ENCODE peak calls at places on chromosomes 16 and 17, in four cellular contexts. Q is mammary epithelial cell, K is progenitor cell of endocrine pancreas, V is cardiac muscle cell. T is an unnamed sample.

GRCh38 chr16:77897831-77898540 is 109.6 kb downstream of the VAT1L start:
- DNase-seq in V (no peak), Q (no peak), K (no peak), T (no peak)

GRCh38 chr16:81624718-81625543 is 154.2 kb upstream of the PLCG2 start:
- DNase-seq in V (no peak), K (no peak), Q (peak), T (peak)

GRCh38 chr17:50255766-50256480 is 18.3 kb upstream of the TMEM92 start:
- DNase-seq in K (no peak), V (no peak), Q (no peak), T (no peak)

GRCh38 chr16:89902980-89903379 is 15.7 kb upstream of the MC1R start:
- DNase-seq in V (no peak), Q (no peak), K (no peak), T (no peak)

GRCh38 chr16:88061346-88062110 is 110.3 kb downstream of the BANP start:
- DNase-seq in V (no peak), Q (no peak), K (no peak), T (no peak)

GRCh38 chr17:1958134-1958881 is 66.8 kb downstream of the RTN4RL1 start:
- DNase-seq in V (peak), Q (no peak), K (no peak), T (no peak)

GRCh38 chr16:2529061-2529931 is 1.9 kb downstream of the CEMP1 start:
- DNase-seq in K (no peak), Q (no peak), V (no peak), T (no peak)

GRCh38 chr16:50381679-50382440 is 13.1 kb upstream of the BRD7 start:
- DNase-seq in K (no peak), Q (no peak), V (no peak), T (no peak)

GRCh38 chr17:80660527-80661198 is 116.0 kb downstream of the RPTOR start:
- DNase-seq in V (no peak), K (no peak), Q (no peak), T (no peak)

GRCh38 chr17:27239046-27239445 is 54.9 kb upstream of the WSB1 start:
- DNase-seq in Q (no peak), V (no peak), K (no peak), T (no peak)

GRCh38 chr17:59825533-59826316 is 67.0 kb downstream of the TUBD1 start:
- DNase-seq in Q (peak), K (no peak), V (peak), T (peak)

GRCh38 chr16:75072239-75072947 is 44.2 kb downstream of the LDHD start:
- DNase-seq in V (no peak), Q (no peak), K (no peak), T (no peak)

GRCh38 chr17:15122857-15123256 is 142.3 kb downstream of the PMP22 start:
- DNase-seq in Q (no peak), K (no peak), V (no peak), T (no peak)

GRCh38 chr17:58648236-58648635 is 43.6 kb downstream of the TEX14 start:
- DNase-seq in V (no peak), K (no peak), Q (no peak), T (no peak)

GRCh38 chr16:3095869-3096268 is 3.2 kb downstream of the ZSCAN10 start:
- DNase-seq in K (no peak), V (no peak), Q (no peak), T (peak)

GRCh38 chr17:80362428-80363119 is 52.4 kb upstream of the ENDOV start:
- DNase-seq in K (no peak), Q (no peak), V (peak), T (no peak)

GRCh38 chr16:68227183-68227793 is 8.6 kb downstream of the ESRP2 start:
- DNase-seq in K (no peak), Q (no peak), V (no peak), T (no peak)

GRCh38 chr16:85715169-85716015 is 26.6 kb upstream of the GINS2 start:
- DNase-seq in Q (peak), V (peak), K (no peak), T (no peak)

GRCh38 chr17:79388556-79389295 is 222.1 kb downstream of the RBFOX3 start:
- DNase-seq in V (peak), Q (peak), K (peak), T (peak)

GRCh38 chr16:48632137-48632774 is 22.3 kb upstream of the N4BP1 start:
- DNase-seq in K (no peak), Q (no peak), V (no peak), T (no peak)

GRCh38 chr16:59432934-59433333 is 698.8 kb upstream of the GOT2 start:
- DNase-seq in K (no peak), Q (no peak), V (no peak), T (no peak)

GRCh38 chr16:1537763-1538289 is 4.4 kb downstream of the TMEM204 start:
- DNase-seq in K (no peak), V (no peak), Q (no peak), T (no peak)

GRCh38 chr16:57575468-57576277 is 33.2 kb downstream of the ADGRG5 start:
- DNase-seq in K (no peak), V (no peak), Q (no peak), T (no peak)

GRCh38 chr17:32555611-32556310 is 69.0 kb downstream of the CDK5R1 start:
- DNase-seq in V (no peak), K (no peak), Q (no peak), T (no peak)

GRCh38 chr17:53336281-53336680 is 486.4 kb upstream of the KIF2B start:
- DNase-seq in K (no peak), V (no peak), Q (peak), T (no peak)

GRCh38 chr17:80220709-80221215 is 535 bp downstream of the SLC26A11 start:
- DNase-seq in Q (no peak), K (no peak), V (peak), T (no peak)

GRCh38 chr17:36500745-36501225 is 14.3 kb downstream of the ZNHIT3 start:
- DNase-seq in V (no peak), K (no peak), Q (no peak), T (no peak)

GRCh38 chr17:47205419-47205963 is 3.7 kb upstream of the MYL4 start:
- DNase-seq in Q (peak), V (peak), K (no peak), T (no peak)

GRCh38 chr16:25925466-25925865 is 233.7 kb downstream of the HS3ST4 start:
- DNase-seq in V (no peak), Q (no peak), K (no peak), T (no peak)
- TF ChIP-seq CTCF in V (no peak), Q (no peak), K (no peak), T (no peak)

DNA sequence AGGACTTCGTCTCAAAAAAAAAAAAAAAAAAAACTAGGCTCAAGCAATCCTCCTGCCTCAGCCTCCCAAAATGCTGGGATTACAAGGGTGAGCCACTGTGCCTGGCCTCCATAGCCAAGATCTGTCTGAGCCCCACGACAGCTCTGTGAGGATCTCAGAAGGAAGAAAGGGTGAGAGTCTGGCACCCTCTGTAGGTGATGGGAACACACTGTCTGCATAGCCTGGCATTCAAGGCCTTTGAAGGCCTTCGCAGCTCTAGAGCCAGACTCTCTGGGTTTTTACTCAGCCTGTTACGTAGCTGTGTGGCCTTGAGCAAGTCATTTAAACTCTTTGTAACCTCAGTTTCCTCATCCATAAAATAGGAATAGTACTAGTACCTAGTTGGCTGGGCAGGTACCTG is 6.3 kb upstream of the XPO6 start:
- DNase-seq in V (peak), K (no peak), Q (peak), T (peak)
- TF ChIP-seq CTCF in V (peak), K (peak), Q (peak), T (peak)

GRCh38 chr17:76408037-76408849 is 23.8 kb downstream of the SPHK1 start:
- DNase-seq in V (peak), Q (peak), K (peak), T (peak)
- TF ChIP-seq CTCF in V (peak), Q (peak), K (peak), T (peak)

GRCh38 chr16:71504901-71505300 is 15.8 kb upstream of the ZNF19 start:
- DNase-seq in K (no peak), Q (peak), V (no peak), T (peak)

GRCh38 chr16:71498031-71498430 is 8.9 kb upstream of the ZNF19 start:
- DNase-seq in K (no peak), Q (no peak), V (no peak), T (no peak)

GRCh38 chr16:71499775-71500364 is 10.7 kb upstream of the ZNF19 start:
- DNase-seq in V (peak), K (peak), Q (peak), T (peak)

GRCh38 chr16:71500964-71501363 is 11.8 kb upstream of the ZNF19 start:
- DNase-seq in K (no peak), Q (no peak), V (no peak), T (no peak)

DNA sequence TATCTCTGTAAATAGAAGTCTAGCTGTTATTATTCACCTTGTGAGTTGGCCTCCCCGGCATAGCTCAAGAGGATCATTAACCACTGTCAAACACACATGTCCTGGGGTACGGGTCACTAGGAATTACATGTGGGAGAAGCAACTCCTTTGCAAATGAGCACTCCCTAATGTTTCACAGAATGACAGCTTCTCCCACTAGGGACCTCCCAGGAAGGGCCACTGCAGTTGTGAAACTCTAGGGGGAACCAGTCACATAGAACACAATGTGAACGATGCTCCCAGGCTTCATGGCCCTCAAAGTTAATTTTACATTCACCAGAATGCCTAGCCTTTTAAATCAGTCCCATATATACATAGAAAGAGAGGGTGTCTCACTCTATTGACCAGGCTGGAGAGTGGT is 12.4 kb upstream of the ZNF19 start:
- DNase-seq in V (no peak), Q (no peak), K (no peak), T (no peak)
- TF ChIP-seq CTCF in V (peak), Q (peak), K (no peak), T (no peak)

T was measured in MCF 10A.